ENCODE peak calls at places on chromosome 10, in five cellular contexts. J is neuronal stem cell, V is IMR-90, X is mesenchymal stem cell, C is H1. U is an unnamed sample.

GRCh38 chr10:72935358-72935757 is 19.2 kb downstream of the PLA2G12B start:
- DNase-seq in J (no peak), X (peak), V (peak), C (no peak), U (no peak)

GRCh38 chr10:73405556-73405955 is 8.3 kb downstream of the ANXA7 start:
- DNase-seq in X (no peak), C (no peak), V (no peak), J (no peak), U (peak)

GRCh38 chr10:3976718-3977117 is 191.7 kb upstream of the KLF6 start:
- DNase-seq in X (no peak), J (no peak), C (no peak), V (no peak), U (no peak)

GRCh38 chr10:112349521-112350085 is 24.3 kb upstream of the ACSL5 start:
- DNase-seq in C (no peak), V (no peak), X (no peak), J (no peak), U (no peak)

GRCh38 chr10:22931948-22932347 is 4.1 kb downstream of the ARMC3 start:
- DNase-seq in X (peak), V (peak), C (no peak), J (no peak), U (no peak)

GRCh38 chr10:12181065-12181775 is 14.5 kb downstream of the NUDT5 start:
- DNase-seq in C (no peak), J (no peak), V (no peak), X (no peak), U (no peak)

GRCh38 chr10:124155781-124156401 is 62.5 kb upstream of the CHST15 start:
- DNase-seq in X (no peak), J (no peak), V (no peak), C (no peak), U (no peak)

GRCh38 chr10:36336315-36336714 is 694.2 kb upstream of the FZD8 start:
- DNase-seq in V (peak), C (no peak), J (no peak), X (peak), U (no peak)

GRCh38 chr10:13681095-13681494 is 94.3 kb downstream of the PRPF18 start:
- DNase-seq in J (no peak), V (no peak), C (no peak), X (no peak), U (no peak)

GRCh38 chr10:50421026-50421719 is 169.9 kb upstream of the ASAH2 start:
- DNase-seq in C (no peak), V (peak), J (no peak), X (peak), U (peak)

GRCh38 chr10:73094249-73094850 is 2.3 kb downstream of the P4HA1 start:
- DNase-seq in C (no peak), J (no peak), X (peak), V (peak), U (no peak)

GRCh38 chr10:86963341-86963919 is 4.9 kb upstream of the ADIRF start:
- DNase-seq in V (no peak), C (no peak), X (no peak), J (no peak), U (no peak)

GRCh38 chr10:90175161-90175681 is 473.8 kb downstream of the KIF20B start:
- DNase-seq in V (no peak), J (no peak), C (no peak), X (peak), U (no peak)

GRCh38 chr10:4686644-4686996 is 139.4 kb upstream of the AKR1E2 start:
- DNase-seq in C (no peak), J (no peak), X (peak), V (peak), U (peak)

GRCh38 chr10:72665925-72666324 is 26.0 kb upstream of the MCU start:
- DNase-seq in C (no peak), V (peak), J (no peak), X (peak), U (no peak)

GRCh38 chr10:110212119-110213006 is 5.0 kb downstream of the MXI1 start:
- DNase-seq in V (no peak), X (no peak), C (no peak), J (no peak), U (no peak)

GRCh38 chr10:35784751-35785150 is 142.7 kb upstream of the FZD8 start:
- DNase-seq in X (no peak), C (no peak), J (no peak), V (no peak), U (no peak)

GRCh38 chr10:13743963-13744362 is 157.2 kb downstream of the PRPF18 start:
- DNase-seq in X (no peak), C (no peak), V (no peak), J (no peak), U (no peak)

GRCh38 chr10:96541921-96542320 is 28.2 kb upstream of the TLL2 start:
- DNase-seq in J (no peak), V (peak), X (peak), C (no peak), U (no peak)

GRCh38 chr10:15439381-15439837 is 68.3 kb upstream of the FAM171A1 start:
- DNase-seq in C (no peak), J (no peak), X (peak), V (peak), U (peak)

GRCh38 chr10:122530177-122530576 is 30.4 kb upstream of the DMBT1 start:
- DNase-seq in C (no peak), V (no peak), J (no peak), X (no peak), U (no peak)

GRCh38 chr10:14601872-14602725 is 172.6 kb downstream of the FAM107B start:
- DNase-seq in V (peak), J (no peak), X (peak), C (no peak), U (peak)

GRCh38 chr10:77391605-77392235 is 245.9 kb downstream of the KCNMA1 start:
- DNase-seq in J (peak), C (peak), V (peak), X (peak), U (peak)

GRCh38 chr10:22374489-22375126 is 29.3 kb downstream of the SPAG6 start:
- DNase-seq in J (no peak), C (no peak), V (no peak), X (no peak), U (no peak)

GRCh38 chr10:1180836-1181235 is 124.7 kb downstream of the WDR37 start:
- DNase-seq in C (no peak), X (no peak), J (no peak), V (no peak), U (peak)

GRCh38 chr10:51895209-51895608 is 195.8 kb upstream of the CSTF2T start:
- DNase-seq in J (no peak), X (peak), V (peak), C (no peak), U (no peak)

GRCh38 chr10:8356283-8356682 is 301.8 kb downstream of the GATA3 start:
- DNase-seq in J (no peak), V (no peak), X (no peak), C (no peak), U (no peak)

GRCh38 chr10:15046626-15047025 is 2.9 kb downstream of the OLAH start:
- DNase-seq in J (no peak), X (peak), V (peak), C (no peak), U (peak)

GRCh38 chr10:101289541-101289940 is 60.3 kb upstream of the LBX1 start:
- DNase-seq in X (no peak), J (no peak), V (no peak), C (no peak), U (no peak)

GRCh38 chr10:133113146-133113830 is 25.6 kb downstream of the ADGRA1 start:
- DNase-seq in J (no peak), C (no peak), X (no peak), V (no peak), U (no peak)

GRCh38 chr10:33506391-33506790 is 171.9 kb upstream of the NRP1 start:
- DNase-seq in V (no peak), J (no peak), C (no peak), X (no peak), U (no peak)

GRCh38 chr10:132919374-132920100 is 22.8 kb downstream of the CFAP46 start:
- DNase-seq in X (no peak), J (no peak), V (no peak), C (no peak), U (no peak)

GRCh38 chr10:49173201-49173772 is 14.9 kb downstream of the TMEM273 start:
- DNase-seq in C (no peak), X (no peak), V (no peak), J (no peak), U (peak)

GRCh38 chr10:45235823-45236222 is 79.6 kb downstream of the OR13A1 start:
- DNase-seq in V (peak), C (no peak), X (no peak), J (no peak), U (no peak)

GRCh38 chr10:119602241-119603095 is 5.7 kb upstream of the TIAL1 start:
- DNase-seq in X (peak), J (no peak), V (no peak), C (no peak), U (peak)

GRCh38 chr10:95295031-95295755 is 4.4 kb upstream of the PDLIM1 start:
- DNase-seq in C (no peak), V (peak), X (peak), J (no peak), U (peak)

GRCh38 chr10:123999956-124000615 is 93.3 kb downstream of the CHST15 start:
- DNase-seq in V (no peak), C (no peak), J (no peak), X (no peak), U (no peak)

GRCh38 chr10:58773351-58773750 is 260.7 kb downstream of the BICC1 start:
- DNase-seq in J (no peak), C (no peak), V (peak), X (peak), U (no peak)

GRCh38 chr10:58773942-58774341 is 261.3 kb downstream of the BICC1 start:
- DNase-seq in X (no peak), C (no peak), J (no peak), V (no peak), U (no peak)

GRCh38 chr10:58776613-58777318 is 264.1 kb downstream of the BICC1 start:
- DNase-seq in J (no peak), X (no peak), V (no peak), C (no peak), U (no peak)

GRCh38 chr10:58778966-58779365 is 266.3 kb downstream of the BICC1 start:
- DNase-seq in C (no peak), X (no peak), J (no peak), V (no peak), U (no peak)

DNA sequence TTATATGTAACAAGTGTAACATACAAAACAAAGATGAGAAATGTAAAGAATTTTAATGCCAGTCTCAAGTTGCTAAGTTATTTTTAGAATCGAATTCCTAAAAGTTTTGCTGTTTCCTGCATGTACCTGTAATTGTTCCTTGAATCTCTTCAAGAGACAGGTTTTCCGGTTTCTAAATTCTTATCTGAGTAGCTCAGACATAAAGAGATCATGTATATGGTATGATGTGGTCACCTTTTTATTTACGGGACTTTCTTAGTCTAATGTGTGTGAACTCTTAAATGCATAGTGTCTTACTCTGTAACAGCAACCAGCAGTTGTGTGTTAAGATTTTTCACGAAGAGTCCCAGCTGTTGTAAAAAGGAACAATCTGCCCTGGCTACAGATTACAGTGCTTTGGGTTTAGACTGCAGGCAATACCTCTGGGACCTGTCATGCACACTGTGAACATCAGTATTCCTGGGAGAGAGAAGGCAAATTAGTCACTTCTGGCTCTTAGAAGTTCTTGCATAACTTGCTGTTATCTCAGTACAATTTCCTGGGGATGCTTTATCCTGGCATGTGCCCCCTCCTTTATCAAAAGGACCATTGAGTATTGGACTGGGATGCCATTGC is 263.4 kb downstream of the BICC1 start:
- DNase-seq in J (no peak), C (no peak), X (peak), V (peak), U (peak)
- H2BK5ac ChIP-seq in J (no peak), C (no peak), X (no peak), V (no peak), U (no peak)

DNA sequence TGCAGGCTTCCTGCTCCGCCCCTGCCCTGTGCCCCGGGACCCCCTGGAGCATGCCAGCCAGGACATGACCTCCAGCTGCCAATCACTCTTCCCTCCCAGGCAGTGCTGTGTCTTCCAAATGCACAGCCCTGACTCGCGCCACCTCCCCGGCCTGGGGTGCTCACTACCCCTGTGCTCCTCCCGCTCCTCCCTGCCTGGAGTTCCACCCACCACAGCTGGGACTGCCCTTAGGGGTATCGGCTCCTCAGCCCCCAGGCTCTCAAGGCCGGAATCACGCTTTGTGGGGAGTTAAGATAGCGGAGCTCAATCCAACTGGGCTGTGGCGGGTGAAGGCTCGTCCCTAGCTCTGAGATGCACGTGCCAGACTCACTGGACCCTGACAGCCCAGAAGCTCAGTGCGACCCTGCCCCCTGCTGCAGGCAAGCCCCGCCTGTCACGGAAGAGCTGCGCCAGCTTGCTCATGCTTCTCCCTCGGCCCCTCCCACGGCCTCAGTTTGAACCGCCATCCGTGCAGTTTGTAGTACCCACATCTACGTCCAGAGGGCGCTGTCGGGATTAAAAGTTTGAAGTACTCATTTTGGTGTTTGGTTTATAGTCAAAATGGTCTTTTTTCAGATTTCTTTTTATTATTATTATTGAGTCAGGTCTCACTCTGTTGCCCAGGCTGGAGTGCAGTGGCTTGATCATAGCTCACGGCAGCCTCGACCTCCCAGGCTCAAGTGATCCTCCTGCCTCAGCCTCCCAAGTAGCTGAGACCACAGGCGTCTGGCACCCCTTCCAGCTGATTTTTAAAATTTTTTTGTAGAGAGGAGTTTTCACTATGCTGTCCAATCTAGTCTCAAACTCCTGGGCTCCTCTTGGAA is 142.5 kb upstream of the TCERG1L start:
- DNase-seq in C (peak), X (no peak), J (peak), V (no peak), U (peak)
- H3K4me3 ChIP-seq in C (peak), X (peak), J (peak), V (no peak), U (peak)

DNA sequence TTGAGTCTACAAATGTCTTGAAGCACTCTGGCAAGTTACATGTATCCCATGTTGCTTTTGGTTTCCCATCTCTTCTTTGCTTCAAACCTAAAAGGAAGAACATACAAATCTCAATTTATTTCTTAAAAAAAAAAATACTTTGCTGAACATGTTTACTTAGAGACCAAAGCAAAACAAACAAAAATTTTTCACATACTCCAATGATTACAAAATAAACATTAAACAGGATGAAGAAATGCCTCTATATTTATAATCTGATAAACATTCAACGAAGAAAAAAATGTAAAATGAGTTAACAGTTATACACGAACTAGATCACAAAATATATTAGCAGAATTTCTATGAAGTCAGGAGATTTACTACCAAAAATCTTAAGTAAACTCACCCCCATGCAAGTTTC is 31.3 kb downstream of the FAM204A start:
- DNase-seq in V (peak), C (no peak), X (peak), J (no peak), U (no peak)
- H2BK15ac ChIP-seq in V (no peak), C (no peak), X (no peak), J (no peak), U (no peak)

GRCh38 chr10:6202098-6202683 is 541 bp upstream of the PFKFB3 start:
- DNase-seq in V (no peak), X (no peak), J (peak), C (no peak), U (no peak)

GRCh38 chr10:6204063-6204340 is 1.3 kb downstream of the PFKFB3 start:
- DNase-seq in V (no peak), C (no peak), X (peak), J (peak), U (peak)

GRCh38 chr10:6203331-6204062 is 765 bp downstream of the PFKFB3 start:
- DNase-seq in J (peak), C (no peak), X (peak), V (peak), U (peak)

GRCh38 chr10:6201511-6201975 is 1.2 kb upstream of the PFKFB3 start:
- DNase-seq in C (no peak), X (peak), J (peak), V (peak), U (peak)

DNA sequence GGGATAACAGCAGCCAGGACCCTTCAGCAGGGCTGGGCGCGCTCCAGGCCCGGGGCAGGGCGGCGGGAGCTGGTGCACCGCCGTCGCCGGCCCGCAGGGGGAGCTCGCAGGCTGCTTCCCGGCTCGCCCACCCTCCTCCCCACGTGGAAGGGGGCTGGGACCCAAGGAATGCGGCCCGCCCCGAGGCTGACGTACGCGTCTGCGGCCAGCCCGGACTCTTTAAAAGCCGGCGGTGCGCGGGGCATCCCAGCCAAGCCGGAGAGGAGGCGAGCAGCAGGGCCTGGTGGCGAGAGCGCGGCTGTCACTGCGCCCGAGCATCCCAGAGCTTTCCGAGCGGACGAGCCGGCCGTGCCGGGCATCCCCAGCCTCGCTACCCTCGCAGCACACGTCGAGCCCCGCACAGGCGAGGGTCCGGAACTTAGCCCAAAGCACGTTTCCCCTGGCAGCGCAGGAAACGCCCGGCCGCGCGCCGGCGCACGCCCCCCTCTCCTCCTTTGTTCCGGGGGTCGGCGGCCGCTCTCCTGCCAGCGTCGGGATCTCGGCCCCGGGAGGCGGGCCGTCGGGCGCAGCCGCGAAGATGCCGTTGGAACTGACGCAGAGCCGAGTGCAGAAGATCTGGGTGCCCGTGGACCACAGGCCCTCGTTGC is at the start of gene PFKFB3:
- DNase-seq in V (peak), C (peak), J (peak), X (peak), U (peak)
- H2BK5ac ChIP-seq in V (peak), C (peak), J (peak), X (peak), U (peak)

DNA sequence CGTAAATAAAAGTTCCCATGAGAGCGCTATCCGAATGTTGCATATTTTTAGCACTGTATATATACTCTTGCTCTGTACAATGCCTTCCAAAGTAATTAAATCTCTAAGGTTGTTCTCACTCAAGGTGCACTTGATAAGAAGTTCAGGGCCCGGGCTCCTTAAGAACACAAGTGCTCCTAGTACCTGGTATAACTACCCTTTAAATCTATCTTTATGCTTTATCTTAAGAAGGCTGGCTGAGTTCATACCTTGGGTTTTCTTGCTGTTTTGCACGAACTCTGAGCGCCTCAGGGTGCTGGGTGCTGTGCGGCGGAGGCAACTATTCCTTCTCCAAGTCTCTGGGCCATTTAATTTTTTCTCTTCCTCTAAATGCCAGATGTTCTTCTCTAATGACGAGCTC is 80.4 kb downstream of the DNMBP start:
- DNase-seq in C (no peak), V (no peak), X (no peak), J (no peak), U (no peak)
- H3K4me3 ChIP-seq in C (no peak), V (no peak), X (no peak), J (no peak), U (no peak)

U was measured in mesendoderm.